ENCODE peak calls at places on chromosome 20, in four cellular contexts. One of them, this sample, is unnamed.

GRCh38 chr20:9353180-9353915 is 161.0 kb upstream of the LAMP5 start:
- DNase-seq in choroid plexus epithelial cell: no peak
- DNase-seq in fibroblast of villous mesenchyme: no peak
- DNase-seq in dermis microvascular lymphatic vessel endothelial cell: no peak
- DNase-seq in this sample: no peak

GRCh38 chr20:38804682-38805501 is 605 bp upstream of the PPP1R16B start:
- DNase-seq in choroid plexus epithelial cell: no peak
- DNase-seq in fibroblast of villous mesenchyme: no peak
- DNase-seq in dermis microvascular lymphatic vessel endothelial cell: peak
- DNase-seq in this sample: peak

GRCh38 chr20:62856931-62857619 is 4.5 kb downstream of the TCFL5 start:
- DNase-seq in choroid plexus epithelial cell: no peak
- DNase-seq in fibroblast of villous mesenchyme: no peak
- DNase-seq in dermis microvascular lymphatic vessel endothelial cell: no peak
- DNase-seq in this sample: no peak

GRCh38 chr20:25695532-25696383 is 895 bp downstream of the ZNF337 start:
- DNase-seq in choroid plexus epithelial cell: no peak
- DNase-seq in fibroblast of villous mesenchyme: peak
- DNase-seq in dermis microvascular lymphatic vessel endothelial cell: no peak
- DNase-seq in this sample: no peak

GRCh38 chr20:32052090-32052791 is at the start of gene HCK:
- DNase-seq in choroid plexus epithelial cell: no peak
- DNase-seq in fibroblast of villous mesenchyme: no peak
- DNase-seq in dermis microvascular lymphatic vessel endothelial cell: no peak
- DNase-seq in this sample: no peak

GRCh38 chr20:13430346-13431002 is 208.3 kb downstream of the TASP1 start:
- DNase-seq in choroid plexus epithelial cell: peak
- DNase-seq in fibroblast of villous mesenchyme: no peak
- DNase-seq in dermis microvascular lymphatic vessel endothelial cell: no peak
- DNase-seq in this sample: no peak

GRCh38 chr20:11686900-11687543 is 230.7 kb upstream of the BTBD3 start:
- DNase-seq in choroid plexus epithelial cell: peak
- DNase-seq in fibroblast of villous mesenchyme: no peak
- DNase-seq in dermis microvascular lymphatic vessel endothelial cell: no peak
- DNase-seq in this sample: no peak

GRCh38 chr20:63121246-63121645 is 94.7 kb downstream of the YTHDF1 start:
- DNase-seq in choroid plexus epithelial cell: no peak
- DNase-seq in fibroblast of villous mesenchyme: no peak
- DNase-seq in dermis microvascular lymphatic vessel endothelial cell: no peak
- DNase-seq in this sample: no peak

GRCh38 chr20:34377072-34377847 is 14.2 kb downstream of the ITCH start:
- DNase-seq in choroid plexus epithelial cell: no peak
- DNase-seq in fibroblast of villous mesenchyme: no peak
- DNase-seq in dermis microvascular lymphatic vessel endothelial cell: no peak
- DNase-seq in this sample: no peak